ENCODE peak calls at places on chromosomes 1 and 21, in ten cellular contexts. S is gastrocnemius medialis, H is body of pancreas, Q is tibial nerve, J is lower leg skin, A is heart left ventricle, B is IMR-90, T is H1, G is esophagus squamous epithelium, V is breast epithelium. U is an unnamed sample.

GRCh38 chr1:78737241-78737640 is 87.6 kb downstream of the IFI44 start:
- DNase-seq in S (no peak), H (no peak), Q (no peak), J (no peak), A (no peak), B (no peak), T (no peak), G (no peak), V (no peak), U (no peak)

GRCh38 chr1:97243973-97244560 is 522.5 kb downstream of the PTBP2 start:
- DNase-seq in S (no peak), H (no peak), Q (no peak), J (no peak), A (no peak), B (peak), T (no peak), G (no peak), V (no peak), U (no peak)

GRCh38 chr1:46117810-46118494 is 14.5 kb downstream of the PIK3R3 start:
- DNase-seq in S (no peak), H (no peak), Q (no peak), J (no peak), A (no peak), B (no peak), T (no peak), G (no peak), V (no peak), U (no peak)

GRCh38 chr1:15542685-15543588 is 16.3 kb downstream of the DNAJC16 start:
- DNase-seq in S (no peak), H (no peak), Q (no peak), J (peak), A (no peak), B (no peak), T (no peak), G (no peak), V (no peak), U (no peak)

GRCh38 chr1:193270996-193271395 is 84.6 kb upstream of the B3GALT2 start:
- DNase-seq in S (no peak), H (no peak), Q (no peak), J (no peak), A (no peak), B (peak), T (no peak), G (no peak), V (no peak), U (no peak)

GRCh38 chr1:93991269-93991668 is 82.0 kb upstream of the GCLM start:
- DNase-seq in S (no peak), H (no peak), Q (no peak), J (no peak), A (no peak), B (no peak), T (no peak), G (no peak), V (no peak), U (no peak)

GRCh38 chr1:15833069-15833679 is 14.3 kb upstream of the SPEN start:
- DNase-seq in S (peak), H (peak), Q (peak), J (peak), A (peak), B (no peak), T (no peak), G (no peak), V (peak), U (peak)

GRCh38 chr1:27872802-27873665 is 690 bp downstream of the THEMIS2 start:
- DNase-seq in S (no peak), H (no peak), Q (no peak), J (peak), A (no peak), B (peak), T (peak), G (no peak), V (no peak), U (no peak)

GRCh38 chr1:156705918-156706646 is 699 bp upstream of the CRABP2 start:
- DNase-seq in S (peak), H (peak), Q (peak), J (peak), A (peak), B (peak), T (peak), G (no peak), V (peak), U (peak)

GRCh38 chr1:34858901-34859441 is 578 bp downstream of the SMIM12 start:
- DNase-seq in S (no peak), H (peak), Q (no peak), J (no peak), A (no peak), B (peak), T (no peak), G (no peak), V (no peak), U (no peak)

GRCh38 chr1:166855558-166855957 is 16.3 kb downstream of the POGK start:
- DNase-seq in S (no peak), H (no peak), Q (no peak), J (no peak), A (no peak), B (no peak), T (no peak), G (no peak), V (no peak), U (no peak)

GRCh38 chr1:44261475-44261853 is 48.2 kb downstream of the DMAP1 start:
- DNase-seq in S (no peak), H (no peak), Q (no peak), J (no peak), A (no peak), B (no peak), T (peak), G (no peak), V (no peak), U (no peak)

GRCh38 chr1:224623743-224624333 is 7.7 kb downstream of the CNIH3 start:
- DNase-seq in S (no peak), H (no peak), Q (no peak), J (no peak), A (no peak), B (peak), T (no peak), G (no peak), V (no peak), U (no peak)

GRCh38 chr1:211829343-211830054 is 1.1 kb downstream of the LPGAT1 start:
- DNase-seq in S (peak), H (peak), Q (no peak), J (peak), A (peak), B (no peak), T (peak), G (no peak), V (no peak), U (peak)

GRCh38 chr1:211705439-211706205 is 30.2 kb upstream of the NEK2 start:
- DNase-seq in S (no peak), H (no peak), Q (no peak), J (no peak), A (no peak), B (peak), T (no peak), G (no peak), V (no peak), U (no peak)

GRCh38 chr1:17909634-17910033 is 154.5 kb downstream of the ACTL8 start:
- DNase-seq in S (no peak), H (peak), Q (no peak), J (peak), A (no peak), B (peak), T (peak), G (no peak), V (no peak), U (no peak)

GRCh38 chr1:28509705-28510349 is 4.0 kb downstream of the RCC1 start:
- DNase-seq in S (no peak), H (no peak), Q (no peak), J (no peak), A (no peak), B (no peak), T (no peak), G (no peak), V (no peak), U (no peak)

GRCh38 chr1:178155478-178156255 is 61.8 kb downstream of the RASAL2 start:
- DNase-seq in S (no peak), H (no peak), Q (no peak), J (no peak), A (no peak), B (no peak), T (no peak), G (no peak), V (no peak), U (no peak)

GRCh38 chr1:237387144-237387505 is 345.1 kb downstream of the RYR2 start:
- DNase-seq in S (no peak), H (no peak), Q (no peak), J (no peak), A (no peak), B (no peak), T (no peak), G (no peak), V (no peak), U (no peak)

DNA sequence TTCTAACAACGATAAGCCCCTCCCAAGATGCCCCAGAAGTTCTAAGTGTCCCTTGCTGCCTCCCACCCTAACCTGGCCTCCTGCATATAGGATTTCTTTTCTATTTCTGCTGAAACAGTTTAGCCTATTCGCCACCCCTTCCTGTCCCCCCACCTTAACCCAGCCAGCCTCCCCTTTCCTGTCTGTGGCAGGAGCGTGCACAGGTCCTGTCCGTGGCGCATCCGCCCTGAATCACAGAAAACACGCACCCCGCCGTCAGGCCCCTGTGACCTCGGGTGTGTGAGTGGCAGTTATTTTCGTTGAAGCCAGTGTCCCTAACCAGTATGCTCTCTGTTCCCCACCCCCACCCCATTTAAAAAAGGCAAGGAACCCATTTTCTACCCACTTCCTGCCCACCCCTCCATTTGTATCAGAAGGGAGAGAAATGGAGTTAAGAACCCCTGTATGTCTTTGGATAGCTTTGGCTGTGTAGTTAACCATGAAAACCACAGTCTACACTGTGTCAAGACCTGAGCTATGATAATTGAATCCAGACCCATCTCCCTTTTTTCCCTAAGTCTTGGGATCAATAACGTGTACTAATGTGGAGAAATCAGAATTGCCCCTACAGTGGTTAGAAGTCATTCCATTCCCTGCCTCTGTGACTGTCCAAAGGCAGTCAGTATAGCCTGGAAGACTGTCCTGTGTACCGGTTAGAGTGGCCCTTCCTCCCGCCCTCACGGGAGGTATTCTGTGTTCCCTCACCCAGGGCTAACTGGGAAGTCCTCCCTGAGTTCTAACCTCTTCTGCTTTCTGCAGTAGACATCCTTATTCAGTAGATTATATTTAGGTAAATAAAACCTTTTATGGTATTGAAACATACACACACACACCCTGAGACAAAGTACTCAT is 1.8 kb downstream of the PLEKHO1 start:
- DNase-seq in S (no peak), H (no peak), Q (no peak), J (peak), A (peak), B (no peak), T (no peak), G (no peak), V (no peak), U (no peak)
- TF ChIP-seq POLR2A in S (no peak), H (no peak), Q (no peak), J (no peak), A (no peak), B (no peak), T (no peak), G (no peak), V (no peak), U (no peak)

GRCh38 chr1:234721476-234722266 is 111.7 kb upstream of the IRF2BP2 start:
- DNase-seq in S (peak), H (peak), Q (peak), J (no peak), A (peak), B (peak), T (no peak), G (no peak), V (peak), U (peak)
- TF ChIP-seq CTCF in S (no peak), H (no peak), Q (no peak), J (no peak), A (no peak), B (no peak), T (no peak), G (no peak), V (no peak), U (no peak)

GRCh38 chr1:82161651-82162238 is 361.0 kb downstream of the ADGRL2 start:
- DNase-seq in S (no peak), H (no peak), Q (no peak), J (no peak), A (no peak), B (no peak), T (no peak), G (no peak), V (no peak), U (no peak)
- H3K4me3 ChIP-seq in S (no peak), H (no peak), Q (peak), J (no peak), A (no peak), B (no peak), T (no peak), G (peak), V (peak), U (peak)

DNA sequence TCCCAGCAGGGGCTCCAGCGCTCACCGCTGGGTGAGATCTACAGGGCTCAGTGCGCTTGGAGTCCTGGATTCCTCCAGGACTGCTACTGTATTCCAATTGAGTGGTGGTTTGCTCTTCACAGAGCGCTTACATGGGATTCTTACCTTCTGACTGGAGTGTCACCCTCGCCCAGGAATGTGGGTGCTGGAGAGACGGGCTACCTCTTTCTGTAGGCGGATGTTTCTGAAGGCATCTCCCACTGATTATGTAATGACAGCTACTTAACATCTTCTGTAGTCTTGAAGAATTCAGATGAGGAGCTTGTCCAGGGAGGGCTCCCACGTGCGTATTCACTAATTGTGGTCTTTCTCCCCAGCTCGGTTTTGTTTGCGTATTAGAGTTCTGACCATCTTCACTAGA is 154.2 kb downstream of the DYRK1A start:
- DNase-seq in S (no peak), H (no peak), Q (no peak), J (no peak), A (no peak), B (no peak), T (no peak), G (no peak), V (no peak), U (no peak)
- TF ChIP-seq POLR2A in S (no peak), H (no peak), Q (no peak), J (no peak), A (no peak), B (no peak), T (no peak), G (no peak), V (no peak), U (no peak)

GRCh38 chr1:23613191-23614126 is 54.2 kb upstream of the ID3 start:
- DNase-seq in S (no peak), H (no peak), Q (no peak), J (no peak), A (no peak), B (no peak), T (no peak), G (no peak), V (peak), U (no peak)
- TF ChIP-seq CTCF in S (no peak), H (no peak), Q (no peak), J (no peak), A (no peak), B (no peak), T (no peak), G (no peak), V (no peak), U (no peak)

U was measured in uterus.